ENCODE peak calls at places on chromosomes 12 and 14, in nine cellular contexts. One of them, this sample, is unnamed. For H3K4me1, the result is how much of the 10 kb centered on the place peaks cover.

GRCh38 chr12:23277831-23278230 is 652.9 kb downstream of the ETNK1 start:
- DNase-seq in heart left ventricle: no peak
- DNase-seq in lung: no peak
- DNase-seq in CD8-positive, alpha-beta T cell: no peak
- DNase-seq in thoracic aorta: no peak
- DNase-seq in uterus: no peak
- DNase-seq in OCI-LY7: no peak
- DNase-seq in hepatocyte: no peak
- DNase-seq in colonic mucosa: no peak
- DNase-seq in this sample: no peak

GRCh38 chr12:34399631-34400422 is 377.5 kb downstream of the ALG10 start:
- DNase-seq in heart left ventricle: peak
- DNase-seq in lung: peak
- DNase-seq in CD8-positive, alpha-beta T cell: peak
- DNase-seq in thoracic aorta: no peak
- DNase-seq in uterus: peak
- DNase-seq in OCI-LY7: no peak
- DNase-seq in hepatocyte: peak
- DNase-seq in colonic mucosa: peak
- DNase-seq in this sample: peak

GRCh38 chr12:130826151-130826801 is 12.8 kb downstream of the STX2 start:
- DNase-seq in heart left ventricle: no peak
- DNase-seq in lung: peak
- DNase-seq in CD8-positive, alpha-beta T cell: peak
- DNase-seq in thoracic aorta: no peak
- DNase-seq in uterus: no peak
- DNase-seq in OCI-LY7: peak
- DNase-seq in hepatocyte: peak
- DNase-seq in colonic mucosa: peak
- DNase-seq in this sample: no peak

GRCh38 chr14:48672506-48672905 is 913.7 kb downstream of the RPS29 start:
- DNase-seq in heart left ventricle: no peak
- DNase-seq in lung: no peak
- DNase-seq in CD8-positive, alpha-beta T cell: no peak
- DNase-seq in thoracic aorta: no peak
- DNase-seq in uterus: no peak
- DNase-seq in OCI-LY7: no peak
- DNase-seq in hepatocyte: no peak
- DNase-seq in colonic mucosa: no peak
- DNase-seq in this sample: no peak

GRCh38 chr12:466762-467161 is 7.0 kb downstream of the B4GALNT3 start:
- DNase-seq in heart left ventricle: no peak
- DNase-seq in lung: no peak
- DNase-seq in CD8-positive, alpha-beta T cell: no peak
- DNase-seq in thoracic aorta: no peak
- DNase-seq in uterus: no peak
- DNase-seq in OCI-LY7: peak
- DNase-seq in hepatocyte: no peak
- DNase-seq in colonic mucosa: no peak
- DNase-seq in this sample: no peak

GRCh38 chr12:106601548-106601947 is 18.7 kb downstream of the RFX4 start:
- DNase-seq in heart left ventricle: no peak
- DNase-seq in lung: no peak
- DNase-seq in CD8-positive, alpha-beta T cell: no peak
- DNase-seq in thoracic aorta: no peak
- DNase-seq in uterus: no peak
- DNase-seq in OCI-LY7: no peak
- DNase-seq in hepatocyte: no peak
- DNase-seq in colonic mucosa: no peak
- DNase-seq in this sample: no peak

GRCh38 chr14:76958975-76959710 is 69.4 kb downstream of the IRF2BPL start:
- DNase-seq in heart left ventricle: peak
- DNase-seq in lung: no peak
- DNase-seq in CD8-positive, alpha-beta T cell: no peak
- DNase-seq in thoracic aorta: peak
- DNase-seq in uterus: peak
- DNase-seq in OCI-LY7: no peak
- DNase-seq in hepatocyte: peak
- DNase-seq in colonic mucosa: no peak
- DNase-seq in this sample: no peak

GRCh38 chr12:95784886-95785285 is 5.7 kb downstream of the NTN4 start:
- DNase-seq in heart left ventricle: no peak
- DNase-seq in lung: no peak
- DNase-seq in CD8-positive, alpha-beta T cell: no peak
- DNase-seq in thoracic aorta: no peak
- DNase-seq in uterus: no peak
- DNase-seq in OCI-LY7: no peak
- DNase-seq in hepatocyte: no peak
- DNase-seq in colonic mucosa: no peak
- DNase-seq in this sample: no peak

GRCh38 chr12:109157986-109158385 is 41.6 kb downstream of the ACACB start:
- DNase-seq in heart left ventricle: no peak
- DNase-seq in lung: no peak
- DNase-seq in CD8-positive, alpha-beta T cell: no peak
- DNase-seq in thoracic aorta: no peak
- DNase-seq in uterus: no peak
- DNase-seq in OCI-LY7: peak
- DNase-seq in hepatocyte: no peak
- DNase-seq in colonic mucosa: no peak
- DNase-seq in this sample: no peak

GRCh38 chr12:115261249-115261648 is 577.3 kb upstream of the TBX3 start:
- DNase-seq in heart left ventricle: no peak
- DNase-seq in lung: no peak
- DNase-seq in CD8-positive, alpha-beta T cell: no peak
- DNase-seq in thoracic aorta: no peak
- DNase-seq in uterus: no peak
- DNase-seq in OCI-LY7: no peak
- DNase-seq in hepatocyte: no peak
- DNase-seq in colonic mucosa: no peak
- DNase-seq in this sample: no peak

GRCh38 chr12:56081393-56082347 is 1.7 kb downstream of the ERBB3 start:
- DNase-seq in heart left ventricle: no peak
- DNase-seq in lung: no peak
- DNase-seq in CD8-positive, alpha-beta T cell: no peak
- DNase-seq in thoracic aorta: no peak
- DNase-seq in uterus: no peak
- DNase-seq in OCI-LY7: no peak
- DNase-seq in hepatocyte: peak
- DNase-seq in colonic mucosa: peak
- DNase-seq in this sample: no peak

GRCh38 chr14:64632056-64632455 is 72.2 kb upstream of the PLEKHG3 start:
- DNase-seq in heart left ventricle: no peak
- DNase-seq in lung: no peak
- DNase-seq in CD8-positive, alpha-beta T cell: no peak
- DNase-seq in thoracic aorta: no peak
- DNase-seq in uterus: no peak
- DNase-seq in OCI-LY7: no peak
- DNase-seq in hepatocyte: no peak
- DNase-seq in colonic mucosa: no peak
- DNase-seq in this sample: no peak

GRCh38 chr14:64636208-64636979 is 67.8 kb upstream of the PLEKHG3 start:
- DNase-seq in heart left ventricle: peak
- DNase-seq in lung: peak
- DNase-seq in CD8-positive, alpha-beta T cell: peak
- DNase-seq in thoracic aorta: no peak
- DNase-seq in uterus: peak
- DNase-seq in OCI-LY7: peak
- DNase-seq in hepatocyte: peak
- DNase-seq in colonic mucosa: peak
- DNase-seq in this sample: no peak

GRCh38 chr14:64636980-64637429 is 67.2 kb upstream of the PLEKHG3 start:
- DNase-seq in heart left ventricle: no peak
- DNase-seq in lung: no peak
- DNase-seq in CD8-positive, alpha-beta T cell: no peak
- DNase-seq in thoracic aorta: no peak
- DNase-seq in uterus: no peak
- DNase-seq in OCI-LY7: no peak
- DNase-seq in hepatocyte: no peak
- DNase-seq in colonic mucosa: no peak
- DNase-seq in this sample: no peak

GRCh38 chr14:64637735-64638473 is 66.3 kb upstream of the PLEKHG3 start:
- DNase-seq in heart left ventricle: no peak
- DNase-seq in lung: no peak
- DNase-seq in CD8-positive, alpha-beta T cell: no peak
- DNase-seq in thoracic aorta: no peak
- DNase-seq in uterus: no peak
- DNase-seq in OCI-LY7: no peak
- DNase-seq in hepatocyte: no peak
- DNase-seq in colonic mucosa: no peak
- DNase-seq in this sample: no peak

DNA sequence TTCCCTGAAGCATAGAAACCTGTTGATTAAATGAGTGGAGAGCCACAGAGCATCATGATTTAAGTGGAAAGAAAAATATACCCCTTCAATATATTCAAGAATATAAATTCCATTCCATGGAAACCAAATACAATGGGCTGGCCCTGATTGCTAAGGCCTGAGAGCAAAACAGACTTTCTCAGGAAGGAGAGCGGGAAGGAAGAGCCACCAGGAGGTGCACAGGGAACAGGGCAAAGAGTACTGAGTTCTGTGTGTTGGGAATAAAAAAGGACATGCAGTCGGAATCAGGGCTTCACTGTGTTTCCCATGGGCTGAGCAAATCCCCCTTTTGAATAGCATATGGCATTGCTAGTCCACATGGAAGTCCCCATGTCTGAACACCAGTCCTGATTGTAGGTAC is 69.7 kb upstream of the PLEKHG3 start:
- DNase-seq in heart left ventricle: no peak
- DNase-seq in lung: no peak
- DNase-seq in CD8-positive, alpha-beta T cell: no peak
- DNase-seq in thoracic aorta: no peak
- DNase-seq in uterus: no peak
- DNase-seq in OCI-LY7: no peak
- DNase-seq in hepatocyte: no peak
- DNase-seq in colonic mucosa: no peak
- DNase-seq in this sample: no peak
- TF ChIP-seq CTCF in heart left ventricle: no peak
- TF ChIP-seq CTCF in lung: no peak
- TF ChIP-seq CTCF in CD8-positive, alpha-beta T cell: no peak
- TF ChIP-seq CTCF in thoracic aorta: no peak
- TF ChIP-seq CTCF in uterus: no peak
- TF ChIP-seq CTCF in OCI-LY7: no peak
- TF ChIP-seq CTCF in hepatocyte: no peak
- TF ChIP-seq CTCF in colonic mucosa: no peak
- TF ChIP-seq CTCF in this sample: no peak

GRCh38 chr12:47818382-47818700 is 1.4 kb downstream of the HDAC7 start:
- DNase-seq in heart left ventricle: no peak
- DNase-seq in lung: no peak
- DNase-seq in CD8-positive, alpha-beta T cell: no peak
- DNase-seq in thoracic aorta: no peak
- DNase-seq in uterus: no peak
- DNase-seq in OCI-LY7: peak
- DNase-seq in hepatocyte: no peak
- DNase-seq in colonic mucosa: no peak
- DNase-seq in this sample: no peak
- H3K4me1 ChIP-seq in heart left ventricle: half or more
- H3K4me1 ChIP-seq in lung: under half
- H3K4me1 ChIP-seq in CD8-positive, alpha-beta T cell: half or more
- H3K4me1 ChIP-seq in thoracic aorta: half or more
- H3K4me1 ChIP-seq in uterus: under half
- H3K4me1 ChIP-seq in OCI-LY7: half or more
- H3K4me1 ChIP-seq in hepatocyte: half or more
- H3K4me1 ChIP-seq in colonic mucosa: under half
- H3K4me1 ChIP-seq in this sample: half or more

DNA sequence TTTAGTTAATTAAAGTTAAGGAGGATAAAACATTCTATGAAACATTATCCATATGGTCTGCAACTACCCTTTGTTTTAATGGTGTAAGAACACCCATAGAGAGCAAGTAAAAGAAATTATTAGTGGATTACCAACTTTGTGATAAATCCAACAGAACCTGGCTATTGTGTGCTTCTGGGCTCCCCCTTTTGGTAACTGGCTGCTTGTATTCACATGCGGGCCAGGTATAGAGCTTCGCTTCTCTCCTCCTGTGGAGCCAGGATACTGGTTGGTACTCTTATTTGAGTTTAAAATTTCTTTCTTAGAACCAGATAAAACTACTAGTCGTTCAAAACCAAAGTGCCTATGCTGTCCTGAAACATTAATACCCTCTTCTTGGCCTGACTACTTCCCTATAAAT is 81.0 kb downstream of the PTPRR start:
- DNase-seq in heart left ventricle: no peak
- DNase-seq in lung: no peak
- DNase-seq in CD8-positive, alpha-beta T cell: no peak
- DNase-seq in thoracic aorta: no peak
- DNase-seq in uterus: no peak
- DNase-seq in OCI-LY7: no peak
- DNase-seq in hepatocyte: no peak
- DNase-seq in colonic mucosa: no peak
- DNase-seq in this sample: no peak
- TF ChIP-seq CTCF in heart left ventricle: no peak
- TF ChIP-seq CTCF in lung: no peak
- TF ChIP-seq CTCF in CD8-positive, alpha-beta T cell: no peak
- TF ChIP-seq CTCF in thoracic aorta: no peak
- TF ChIP-seq CTCF in uterus: no peak
- TF ChIP-seq CTCF in OCI-LY7: no peak
- TF ChIP-seq CTCF in hepatocyte: no peak
- TF ChIP-seq CTCF in colonic mucosa: no peak
- TF ChIP-seq CTCF in this sample: no peak

DNA sequence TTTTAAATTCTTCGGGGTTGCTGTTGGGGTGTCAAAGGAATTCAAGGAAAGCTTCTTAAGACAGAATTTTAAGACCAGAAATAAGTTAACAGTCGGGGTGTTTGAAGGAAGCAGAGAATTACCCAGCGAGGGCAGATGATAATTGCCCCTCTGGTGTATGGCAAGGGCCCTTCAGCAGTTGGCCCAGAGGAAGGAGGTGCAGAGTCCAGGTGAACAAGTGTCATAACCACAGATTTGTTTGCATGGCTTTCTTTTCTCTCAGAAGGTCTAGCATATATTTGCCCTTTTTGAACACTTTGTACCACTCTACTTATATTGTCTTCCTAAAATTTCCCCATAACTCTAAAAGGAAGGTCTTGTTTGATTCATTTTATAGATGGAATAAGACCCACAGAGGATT is 1.8 kb downstream of the PDE6H start:
- DNase-seq in heart left ventricle: no peak
- DNase-seq in lung: no peak
- DNase-seq in CD8-positive, alpha-beta T cell: no peak
- DNase-seq in thoracic aorta: no peak
- DNase-seq in uterus: no peak
- DNase-seq in OCI-LY7: no peak
- DNase-seq in hepatocyte: no peak
- DNase-seq in colonic mucosa: no peak
- DNase-seq in this sample: no peak
- H3K4me1 ChIP-seq in heart left ventricle: under half
- H3K4me1 ChIP-seq in lung: under half
- H3K4me1 ChIP-seq in CD8-positive, alpha-beta T cell: under half
- H3K4me1 ChIP-seq in thoracic aorta: under half
- H3K4me1 ChIP-seq in uterus: under half
- H3K4me1 ChIP-seq in OCI-LY7: under half
- H3K4me1 ChIP-seq in hepatocyte: under half
- H3K4me1 ChIP-seq in colonic mucosa: under half
- H3K4me1 ChIP-seq in this sample: under half